ENCODE peak calls at places on chromosomes 11 and 22, in five cellular contexts. Q is HCT116, I is GM23248, S is fibroblast of lung, J is endothelial cell of umbilical vein. O is an unnamed sample.

GRCh38 chr22:48940266-48940987 is 887.2 kb downstream of the BRD1 start:
- DNase-seq in Q (no peak), I (no peak), S (no peak), J (no peak), O (no peak)

GRCh38 chr22:43300891-43301676 is 42.1 kb downstream of the SCUBE1 start:
- DNase-seq in Q (no peak), I (no peak), S (no peak), J (no peak), O (no peak)

GRCh38 chr11:114163231-114163631 is 103.7 kb downstream of the ZBTB16 start:
- DNase-seq in Q (no peak), I (peak), S (no peak), J (no peak), O (no peak)

GRCh38 chr11:13009921-13010736 is 1.0 kb downstream of the RASSF10 start:
- DNase-seq in Q (no peak), I (peak), S (no peak), J (peak), O (no peak)

GRCh38 chr11:12848413-12848812 is 160.7 kb upstream of the RASSF10 start:
- DNase-seq in Q (no peak), I (no peak), S (no peak), J (no peak), O (no peak)

GRCh38 chr22:45429424-45429823 is 15.9 kb downstream of the RIBC2 start:
- DNase-seq in Q (no peak), I (no peak), S (no peak), J (no peak), O (no peak)

GRCh38 chr11:119518746-119519382 is 95.9 kb upstream of the THY1 start:
- DNase-seq in Q (no peak), I (peak), S (peak), J (peak), O (peak)

GRCh38 chr11:22304337-22304961 is 33.7 kb upstream of the SLC17A6 start:
- DNase-seq in Q (peak), I (peak), S (peak), J (peak), O (peak)

GRCh38 chr11:126072141-126072741 is 9.6 kb upstream of the CDON start:
- DNase-seq in Q (no peak), I (no peak), S (no peak), J (no peak), O (no peak)

GRCh38 chr22:43118953-43119458 is 8.5 kb downstream of the BIK start:
- DNase-seq in Q (no peak), I (no peak), S (no peak), J (no peak), O (no peak)

GRCh38 chr22:46994983-46995382 is 232.5 kb downstream of the TBC1D22A start:
- DNase-seq in Q (no peak), I (no peak), S (no peak), J (no peak), O (no peak)

GRCh38 chr11:119436093-119436492 is 13.1 kb upstream of the THY1 start:
- DNase-seq in Q (no peak), I (no peak), S (no peak), J (no peak), O (no peak)

GRCh38 chr11:97908354-97908753 is 1112.4 kb upstream of the CNTN5 start:
- DNase-seq in Q (no peak), I (no peak), S (no peak), J (no peak), O (no peak)

GRCh38 chr11:102453286-102453797 is 777 bp upstream of the TMEM123 start:
- DNase-seq in Q (no peak), I (no peak), S (no peak), J (no peak), O (no peak)

GRCh38 chr22:44269757-44270555 is 42.8 kb downstream of the SHISAL1 start:
- DNase-seq in Q (no peak), I (no peak), S (no peak), J (no peak), O (no peak)

GRCh38 chr11:33655842-33656600 is 44.6 kb downstream of the C11orf91 start:
- DNase-seq in Q (no peak), I (no peak), S (no peak), J (no peak), O (no peak)

GRCh38 chr22:33194529-33194928 is 136.3 kb upstream of the SYN3 start:
- DNase-seq in Q (no peak), I (no peak), S (no peak), J (no peak), O (no peak)

GRCh38 chr11:18836415-18836814 is 44.8 kb upstream of the PTPN5 start:
- DNase-seq in Q (no peak), I (peak), S (no peak), J (no peak), O (peak)

GRCh38 chr22:26722159-26722558 is 64.8 kb downstream of the MIAT start:
- DNase-seq in Q (no peak), I (peak), S (no peak), J (no peak), O (no peak)

GRCh38 chr22:48836673-48837340 is 990.9 kb downstream of the BRD1 start:
- DNase-seq in Q (no peak), I (no peak), S (no peak), J (no peak), O (no peak)

GRCh38 chr11:3671334-3672254 is at the start of gene CHRNA10:
- DNase-seq in Q (no peak), I (no peak), S (no peak), J (no peak), O (no peak)

GRCh38 chr11:117996058-117996457 is 9.9 kb downstream of the IL10RA start:
- DNase-seq in Q (no peak), I (no peak), S (no peak), J (no peak), O (no peak)

GRCh38 chr22:41491379-41492100 is 22.6 kb downstream of the ACO2 start:
- DNase-seq in Q (no peak), I (no peak), S (peak), J (no peak), O (no peak)

GRCh38 chr11:46120711-46121327 is 435 bp downstream of the PHF21A start:
- DNase-seq in Q (no peak), I (peak), S (no peak), J (peak), O (peak)

GRCh38 chr11:10493041-10493663 is 38.1 kb downstream of the AMPD3 start:
- DNase-seq in Q (no peak), I (no peak), S (no peak), J (no peak), O (no peak)

GRCh38 chr22:37482244-37482643 is 3.9 kb downstream of the MFNG start:
- DNase-seq in Q (no peak), I (no peak), S (no peak), J (no peak), O (no peak)

GRCh38 chr11:2763939-2764338 is 64.1 kb upstream of the KCNQ1OT1 start:
- DNase-seq in Q (no peak), I (no peak), S (no peak), J (peak), O (no peak)

DNA sequence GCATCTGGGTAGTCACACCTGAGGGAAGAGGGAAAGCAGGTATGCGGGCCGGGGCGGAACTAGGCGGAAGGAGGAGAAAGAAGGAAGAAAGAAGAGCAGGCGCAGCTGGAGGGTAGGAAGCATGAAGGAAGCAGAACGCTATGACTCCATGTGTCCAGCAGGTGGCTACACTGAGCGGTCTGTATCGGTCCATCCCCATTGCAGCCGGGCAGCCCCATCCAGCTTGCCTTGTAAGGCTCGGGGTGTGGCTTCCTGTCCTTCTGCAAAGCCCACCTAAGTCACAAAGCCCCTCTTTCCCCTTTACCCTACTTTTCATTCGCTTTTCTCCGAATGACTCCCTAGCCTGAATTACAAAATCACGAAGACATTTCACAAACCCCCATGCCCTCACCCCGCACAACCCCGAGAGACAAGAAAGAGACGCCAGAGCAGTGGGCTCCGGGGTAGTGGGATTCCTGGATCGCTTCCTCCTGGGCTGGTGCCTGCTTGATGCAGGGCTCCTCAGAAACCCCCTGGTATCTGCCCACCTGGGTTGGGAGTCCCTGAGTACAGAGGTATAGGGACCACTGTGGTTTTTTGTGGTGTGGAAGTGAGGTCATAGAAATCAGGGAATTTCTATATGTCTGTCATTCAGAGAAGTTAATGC is 39.9 kb downstream of the BUD13 start:
- DNase-seq in Q (peak), I (peak), S (peak), J (peak), O (peak)
- H2AFZ ChIP-seq in Q (no peak), I (no peak), S (no peak), J (no peak), O (peak)

GRCh38 chr11:111937461-111937769 is 272 bp downstream of the DIXDC1 start:
- DNase-seq in Q (no peak), I (no peak), S (no peak), J (no peak), O (no peak)

GRCh38 chr11:111938687-111939160 is 1.6 kb downstream of the DIXDC1 start:
- DNase-seq in Q (no peak), I (peak), S (peak), J (peak), O (peak)

GRCh38 chr11:111939836-111940604 is 2.9 kb downstream of the DIXDC1 start:
- DNase-seq in Q (no peak), I (peak), S (peak), J (peak), O (peak)

GRCh38 chr11:111936045-111936400 is 1.1 kb upstream of the DIXDC1 start:
- DNase-seq in Q (no peak), I (peak), S (no peak), J (peak), O (peak)

DNA sequence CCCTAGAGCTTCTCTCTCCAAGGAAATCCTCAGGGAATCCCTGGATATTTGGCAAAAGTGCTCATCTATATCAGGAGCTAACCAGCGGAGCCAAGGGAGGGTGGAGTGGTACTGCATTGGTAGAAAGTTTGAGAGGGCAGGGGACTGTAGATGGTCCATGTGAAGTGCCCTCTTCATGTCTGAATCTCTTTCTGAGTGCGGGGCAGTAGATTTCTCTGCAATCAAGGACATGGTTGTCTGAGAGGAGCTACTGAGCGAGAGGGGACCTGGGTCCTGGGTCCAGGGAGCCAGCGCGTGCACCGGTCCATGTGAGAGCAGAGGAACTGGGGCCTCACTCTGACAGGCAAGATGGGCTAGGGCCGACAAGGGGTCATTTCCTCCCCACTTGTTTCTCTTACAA is 716 bp downstream of the DIXDC1 start:
- DNase-seq in Q (no peak), I (peak), S (no peak), J (peak), O (peak)
- H2AFZ ChIP-seq in Q (no peak), I (peak), S (no peak), J (peak), O (peak)

GRCh38 chr11:72040497-72041363 is 39.6 kb downstream of the NUMA1 start:
- DNase-seq in Q (peak), I (peak), S (peak), J (peak), O (peak)
- H2AFZ ChIP-seq in Q (no peak), I (peak), S (peak), J (peak), O (no peak)

DNA sequence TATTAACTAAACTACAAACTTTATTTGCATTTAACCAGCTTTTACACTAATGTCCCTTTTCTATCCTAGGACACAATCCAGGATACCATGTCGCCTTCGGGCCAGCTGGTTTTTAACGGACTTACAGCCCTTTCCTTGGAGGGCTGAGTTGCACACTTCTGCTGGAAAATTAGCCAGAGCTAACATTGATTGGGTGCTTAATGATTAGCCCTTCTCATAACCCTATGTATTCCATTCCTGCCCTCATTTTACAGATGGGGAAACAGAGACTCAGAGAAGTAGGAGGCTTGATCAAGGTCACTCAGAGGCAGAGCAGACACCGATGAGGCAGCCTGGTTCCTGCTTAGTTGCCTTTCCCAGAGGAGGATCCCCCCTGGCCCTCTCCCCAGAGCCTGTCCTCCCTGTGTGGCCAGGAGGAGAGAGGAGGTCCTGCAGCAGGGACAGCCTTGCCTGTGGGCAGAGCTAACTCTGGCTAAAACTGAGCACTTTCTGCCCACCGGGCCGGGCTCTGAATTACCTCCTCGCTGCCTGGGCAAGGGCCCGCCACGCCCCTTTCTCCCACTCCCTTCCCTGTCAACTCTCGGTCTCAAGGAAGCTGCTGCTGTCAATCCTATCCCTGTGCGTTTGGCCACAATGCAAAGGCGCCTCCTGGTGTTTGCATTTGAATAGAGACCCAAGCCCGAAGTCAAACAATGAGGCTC is 59.6 kb upstream of the PAX6 start:
- DNase-seq in Q (peak), I (peak), S (peak), J (peak), O (peak)
- H2AFZ ChIP-seq in Q (peak), I (no peak), S (no peak), J (no peak), O (no peak)

DNA sequence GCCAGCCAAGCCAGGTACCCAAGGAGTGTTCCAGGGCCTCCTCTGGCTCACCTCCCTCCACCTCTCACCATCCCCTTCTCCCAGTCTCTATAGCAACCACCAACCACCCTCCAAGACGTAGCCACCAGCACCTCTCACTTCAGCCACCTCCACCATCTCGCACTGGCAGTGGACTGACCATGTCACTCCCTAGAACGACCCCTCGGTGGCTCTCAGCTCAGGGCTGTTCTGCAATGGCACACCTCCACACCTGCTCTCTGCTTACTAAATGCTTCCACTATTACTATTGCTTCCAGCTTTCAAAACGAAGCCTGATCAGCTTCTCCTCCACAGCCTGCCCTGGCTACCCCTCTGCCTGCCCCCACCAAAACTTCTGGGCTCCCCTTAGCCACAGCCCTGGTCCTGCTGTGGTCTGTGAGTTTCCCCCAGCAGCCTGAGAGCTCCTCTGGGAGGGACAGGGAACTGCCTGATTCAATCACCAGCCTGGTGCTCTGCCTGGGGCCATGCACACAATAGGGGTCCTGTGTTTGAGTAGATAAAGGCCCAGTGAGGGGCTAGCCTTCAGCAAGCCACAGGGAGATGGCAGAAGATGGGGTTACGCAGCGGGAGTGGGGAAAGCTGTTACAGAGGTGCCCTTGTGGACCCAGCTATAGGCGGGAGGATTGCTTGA is 17.5 kb upstream of the CBX7 start:
- DNase-seq in Q (no peak), I (no peak), S (no peak), J (no peak), O (no peak)
- H2AFZ ChIP-seq in Q (no peak), I (no peak), S (no peak), J (no peak), O (no peak)

DNA sequence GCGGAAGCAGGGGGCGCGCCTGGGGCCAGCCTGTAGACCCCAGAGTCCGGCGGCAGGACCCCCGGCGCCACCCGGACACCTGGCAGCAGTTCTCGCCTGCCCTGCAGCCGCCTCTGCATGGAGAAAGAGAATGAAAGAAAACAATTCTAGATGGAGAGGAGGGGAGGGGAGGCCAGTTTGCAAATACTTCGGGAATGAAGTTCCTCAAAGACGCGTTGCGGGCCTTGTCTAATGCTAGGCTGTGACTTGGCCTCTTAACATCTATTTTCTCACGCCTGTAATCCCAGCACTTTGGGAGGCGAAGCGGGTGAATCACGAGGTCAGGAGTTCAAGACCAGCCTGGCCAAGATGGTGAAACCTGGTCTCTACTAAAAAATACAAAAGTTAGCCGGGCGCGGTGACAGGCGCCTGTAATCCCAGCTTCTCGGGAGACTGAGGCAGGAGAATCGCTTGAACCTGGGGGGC is 2.1 kb upstream of the BARX2 start:
- DNase-seq in Q (no peak), I (peak), S (peak), J (no peak), O (peak)
- H2AFZ ChIP-seq in Q (no peak), I (no peak), S (no peak), J (no peak), O (no peak)

GRCh38 chr11:556175-556699 is 4.3 kb downstream of the LMNTD2 start:
- DNase-seq in Q (no peak), I (peak), S (no peak), J (no peak), O (peak)
- H2AFZ ChIP-seq in Q (no peak), I (no peak), S (no peak), J (no peak), O (no peak)